ENCODE peak calls at places on chromosomes 13 and 19, in ten cellular contexts. L is tibial artery; J is psoas muscle; P is AG04449; V is AG04450; T is cardiac muscle cell; I is transverse colon; F is CD4-positive, alpha-beta memory T cell; M is WERI-Rb-1; H is suprapubic skin. N is an unnamed sample.

GRCh38 chr19:48878219-48879024 is 6.2 kb downstream of the PPP1R15A start:
- DNase-seq in L (peak), J (no peak), P (no peak), V (no peak), T (no peak), I (no peak), F (peak), M (no peak), H (no peak), N (peak)

GRCh38 chr19:29715695-29716581 is 877 bp upstream of the C19orf12 start:
- DNase-seq in L (no peak), J (no peak), P (no peak), V (no peak), T (no peak), I (peak), F (peak), M (no peak), H (no peak), N (no peak)

GRCh38 chr19:45164577-45165335 is 4.0 kb upstream of the NKPD1 start:
- DNase-seq in L (no peak), J (peak), P (peak), V (no peak), T (peak), I (peak), F (peak), M (peak), H (no peak), N (peak)

GRCh38 chr19:956747-957451 is 27.2 kb upstream of the WDR18 start:
- DNase-seq in L (no peak), J (no peak), P (no peak), V (no peak), T (peak), I (no peak), F (no peak), M (no peak), H (no peak), N (no peak)

GRCh38 chr19:14479985-14480694 is 5.0 kb upstream of the PTGER1 start:
- DNase-seq in L (no peak), J (peak), P (no peak), V (no peak), T (peak), I (no peak), F (peak), M (peak), H (no peak), N (peak)

GRCh38 chr19:39078436-39079200 is 5.5 kb upstream of the ACP7 start:
- DNase-seq in L (no peak), J (no peak), P (peak), V (peak), T (no peak), I (no peak), F (no peak), M (no peak), H (no peak), N (no peak)

GRCh38 chr19:42092350-42092749 is 16.4 kb downstream of the ZNF574 start:
- DNase-seq in L (no peak), J (no peak), P (no peak), V (no peak), T (no peak), I (peak), F (peak), M (peak), H (no peak), N (no peak)

GRCh38 chr13:54958781-54959180 is 1930.2 kb downstream of the OLFM4 start:
- DNase-seq in L (no peak), J (no peak), P (no peak), V (no peak), T (no peak), I (no peak), F (no peak), M (no peak), H (no peak), N (no peak)

GRCh38 chr13:66896933-66897332 is 333.2 kb downstream of the PCDH9 start:
- DNase-seq in L (no peak), J (no peak), P (no peak), V (no peak), T (no peak), I (no peak), F (no peak), M (no peak), H (no peak), N (no peak)

GRCh38 chr19:3983936-3984583 is 1.2 kb downstream of the EEF2 start:
- DNase-seq in L (no peak), J (peak), P (no peak), V (no peak), T (no peak), I (peak), F (peak), M (no peak), H (no peak), N (no peak)

GRCh38 chr13:49303533-49304252 is 56.0 kb downstream of the CDADC1 start:
- DNase-seq in L (peak), J (peak), P (no peak), V (no peak), T (no peak), I (no peak), F (no peak), M (no peak), H (no peak), N (no peak)

GRCh38 chr19:8401981-8402411 is 11.1 kb upstream of the MARCHF2 start:
- DNase-seq in L (no peak), J (no peak), P (no peak), V (no peak), T (no peak), I (no peak), F (no peak), M (no peak), H (no peak), N (no peak)

GRCh38 chr13:71578048-71578447 is 289.0 kb downstream of the DACH1 start:
- DNase-seq in L (no peak), J (no peak), P (no peak), V (no peak), T (no peak), I (no peak), F (no peak), M (no peak), H (no peak), N (no peak)

GRCh38 chr13:44013666-44014291 is 134.1 kb downstream of the LACC1 start:
- DNase-seq in L (no peak), J (no peak), P (peak), V (peak), T (no peak), I (no peak), F (no peak), M (no peak), H (no peak), N (peak)

GRCh38 chr13:26810095-26810494 is 49.5 kb upstream of the GPR12 start:
- DNase-seq in L (no peak), J (no peak), P (no peak), V (no peak), T (no peak), I (no peak), F (no peak), M (no peak), H (no peak), N (no peak)

GRCh38 chr13:43242040-43242439 is 218.7 kb downstream of the DNAJC15 start:
- DNase-seq in L (no peak), J (no peak), P (no peak), V (no peak), T (no peak), I (no peak), F (no peak), M (no peak), H (no peak), N (no peak)

GRCh38 chr19:14553939-14554243 is 18.0 kb downstream of the NDUFB7 start:
- DNase-seq in L (no peak), J (no peak), P (no peak), V (no peak), T (no peak), I (no peak), F (no peak), M (no peak), H (no peak), N (no peak)

GRCh38 chr19:53467503-53468262 is at the start of gene ZNF813:
- DNase-seq in L (peak), J (peak), P (peak), V (peak), T (peak), I (peak), F (peak), M (peak), H (peak), N (peak)

GRCh38 chr19:8001995-8002849 is 3.2 kb downstream of the ELAVL1 start:
- DNase-seq in L (peak), J (peak), P (peak), V (peak), T (peak), I (peak), F (peak), M (peak), H (peak), N (peak)

GRCh38 chr19:13978306-13978705 is 26.0 kb downstream of the DCAF15 start:
- DNase-seq in L (peak), J (peak), P (no peak), V (no peak), T (peak), I (peak), F (no peak), M (peak), H (peak), N (peak)

GRCh38 chr13:101127741-101128353 is 288.5 kb downstream of the NALCN start:
- DNase-seq in L (no peak), J (no peak), P (no peak), V (peak), T (peak), I (no peak), F (peak), M (peak), H (no peak), N (no peak)

GRCh38 chr19:2164020-2164988 is 571 bp downstream of the DOT1L start:
- DNase-seq in L (no peak), J (no peak), P (no peak), V (no peak), T (peak), I (no peak), F (no peak), M (no peak), H (peak), N (no peak)

GRCh38 chr13:50230365-50230978 is 215.2 kb downstream of the KCNRG start:
- DNase-seq in L (no peak), J (no peak), P (no peak), V (no peak), T (no peak), I (no peak), F (peak), M (no peak), H (no peak), N (no peak)

GRCh38 chr19:35673121-35673804 is 6.9 kb downstream of the UPK1A start:
- DNase-seq in L (no peak), J (peak), P (no peak), V (no peak), T (peak), I (peak), F (peak), M (no peak), H (no peak), N (no peak)

GRCh38 chr13:64428196-64428595 is 2801.9 kb downstream of the PCDH9 start:
- DNase-seq in L (no peak), J (no peak), P (no peak), V (peak), T (no peak), I (no peak), F (no peak), M (peak), H (no peak), N (no peak)

GRCh38 chr19:1168562-1168873 is 5.5 kb downstream of the SBNO2 start:
- DNase-seq in L (no peak), J (no peak), P (no peak), V (no peak), T (no peak), I (no peak), F (no peak), M (no peak), H (no peak), N (no peak)

GRCh38 chr13:48043789-48044503 is 6.4 kb downstream of the NUDT15 start:
- DNase-seq in L (no peak), J (no peak), P (peak), V (peak), T (no peak), I (no peak), F (peak), M (no peak), H (no peak), N (no peak)

GRCh38 chr19:1863308-1863637 is at the start of gene KLF16:
- DNase-seq in L (no peak), J (no peak), P (no peak), V (no peak), T (no peak), I (no peak), F (no peak), M (no peak), H (no peak), N (no peak)

GRCh38 chr13:50629497-50629896 is 214.0 kb downstream of the DLEU7 start:
- DNase-seq in L (no peak), J (no peak), P (no peak), V (no peak), T (no peak), I (no peak), F (no peak), M (no peak), H (no peak), N (no peak)

GRCh38 chr19:39196860-39197562 is at the start of gene NCCRP1:
- DNase-seq in L (no peak), J (no peak), P (no peak), V (no peak), T (peak), I (no peak), F (no peak), M (peak), H (no peak), N (no peak)

GRCh38 chr19:3443840-3444694 is 36.3 kb downstream of the SMIM24 start:
- DNase-seq in L (no peak), J (no peak), P (no peak), V (no peak), T (peak), I (no peak), F (no peak), M (no peak), H (no peak), N (peak)

GRCh38 chr19:9644472-9644871 is 23.4 kb upstream of the ZNF561 start:
- DNase-seq in L (no peak), J (no peak), P (no peak), V (no peak), T (no peak), I (no peak), F (no peak), M (peak), H (no peak), N (no peak)

GRCh38 chr19:37990362-37990761 is 83.4 kb downstream of the SIPA1L3 start:
- DNase-seq in L (no peak), J (no peak), P (no peak), V (no peak), T (no peak), I (no peak), F (no peak), M (no peak), H (no peak), N (no peak)

GRCh38 chr13:45413826-45414312 is 4.3 kb downstream of the SLC25A30 start:
- DNase-seq in L (no peak), J (no peak), P (no peak), V (no peak), T (no peak), I (no peak), F (no peak), M (no peak), H (no peak), N (no peak)

GRCh38 chr13:113220141-113220598 is 10.8 kb downstream of the CUL4A start:
- DNase-seq in L (no peak), J (no peak), P (no peak), V (no peak), T (no peak), I (peak), F (no peak), M (no peak), H (no peak), N (no peak)

DNA sequence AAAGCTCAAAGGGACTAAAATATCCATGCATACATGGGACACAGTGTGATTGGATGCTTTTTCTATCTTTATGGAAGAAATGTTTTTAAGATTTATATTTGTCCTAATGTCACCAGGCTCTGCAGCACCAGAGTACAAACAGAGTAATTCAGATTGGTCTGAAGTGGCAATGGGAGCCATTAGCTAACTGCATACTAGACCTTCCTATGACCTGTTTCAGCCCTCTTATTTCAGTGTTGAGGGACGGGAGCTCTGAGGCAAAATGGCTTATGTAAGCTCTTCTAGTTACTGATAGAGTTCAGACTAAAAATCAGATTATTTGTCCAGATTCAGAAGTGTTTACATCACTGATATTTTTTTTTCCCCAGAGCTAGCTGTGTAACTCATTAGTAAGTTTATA is 4.9 kb downstream of the SLAIN1 start:
- DNase-seq in L (no peak), J (no peak), P (no peak), V (no peak), T (no peak), I (no peak), F (no peak), M (no peak), H (no peak), N (no peak)
- H3K4me3 ChIP-seq in L (no peak), J (no peak), P (no peak), V (no peak), T (no peak), I (no peak), F (no peak), M (no peak), H (no peak), N (no peak)

GRCh38 chr19:51140441-51140840 is 1.7 kb upstream of the SIGLEC7 start:
- DNase-seq in L (no peak), J (no peak), P (no peak), V (no peak), T (no peak), I (no peak), F (no peak), M (no peak), H (no peak), N (no peak)
- H3K4me3 ChIP-seq in L (no peak), J (no peak), P (no peak), V (no peak), T (no peak), I (no peak), F (no peak), M (no peak), H (no peak), N (no peak)

GRCh38 chr13:31223215-31223614 is 23.4 kb downstream of the B3GLCT start:
- DNase-seq in L (no peak), J (no peak), P (no peak), V (no peak), T (no peak), I (no peak), F (no peak), M (no peak), H (no peak), N (no peak)
- H3K4me3 ChIP-seq in L (no peak), J (no peak), P (no peak), V (no peak), T (no peak), I (no peak), F (no peak), M (no peak), H (no peak), N (no peak)

GRCh38 chr13:25135896-25136295 is 36.2 kb downstream of the AMER2 start:
- DNase-seq in L (no peak), J (no peak), P (no peak), V (no peak), T (no peak), I (no peak), F (no peak), M (no peak), H (no peak), N (no peak)

GRCh38 chr13:25137624-25137892 is 34.5 kb downstream of the AMER2 start:
- DNase-seq in L (no peak), J (no peak), P (no peak), V (no peak), T (no peak), I (no peak), F (no peak), M (no peak), H (no peak), N (no peak)

GRCh38 chr13:25132984-25133383 is 37.0 kb downstream of the PABPC3 start:
- DNase-seq in L (no peak), J (no peak), P (no peak), V (no peak), T (no peak), I (no peak), F (no peak), M (no peak), H (no peak), N (no peak)

GRCh38 chr13:25141042-25141441 is 31.0 kb downstream of the AMER2 start:
- DNase-seq in L (no peak), J (no peak), P (no peak), V (no peak), T (no peak), I (no peak), F (no peak), M (no peak), H (no peak), N (no peak)

GRCh38 chr13:25136872-25137623 is 35.0 kb downstream of the AMER2 start:
- DNase-seq in L (no peak), J (no peak), P (no peak), V (no peak), T (no peak), I (no peak), F (no peak), M (no peak), H (no peak), N (no peak)
- H3K4me3 ChIP-seq in L (no peak), J (no peak), P (no peak), V (no peak), T (no peak), I (no peak), F (no peak), M (no peak), H (no peak), N (no peak)

GRCh38 chr13:110713981-110714797 is 689 bp downstream of the ING1 start:
- DNase-seq in L (peak), J (peak), P (no peak), V (no peak), T (peak), I (peak), F (peak), M (peak), H (no peak), N (peak)

GRCh38 chr13:110712849-110713641 is 455 bp upstream of the ING1 start:
- DNase-seq in L (peak), J (peak), P (peak), V (peak), T (peak), I (peak), F (peak), M (peak), H (peak), N (peak)

GRCh38 chr13:110713642-110713952 is at the start of gene ING1:
- DNase-seq in L (no peak), J (no peak), P (no peak), V (no peak), T (no peak), I (no peak), F (no peak), M (peak), H (no peak), N (no peak)

GRCh38 chr13:110712081-110712848 is 1.2 kb upstream of the ING1 start:
- DNase-seq in L (peak), J (peak), P (no peak), V (peak), T (peak), I (peak), F (peak), M (peak), H (peak), N (peak)

GRCh38 chr13:110711778-110712070 is 1.8 kb upstream of the ING1 start:
- DNase-seq in L (no peak), J (no peak), P (no peak), V (no peak), T (no peak), I (no peak), F (no peak), M (peak), H (no peak), N (no peak)
- H3K4me3 ChIP-seq in L (peak), J (peak), P (peak), V (peak), T (peak), I (peak), F (peak), M (peak), H (peak), N (peak)

DNA sequence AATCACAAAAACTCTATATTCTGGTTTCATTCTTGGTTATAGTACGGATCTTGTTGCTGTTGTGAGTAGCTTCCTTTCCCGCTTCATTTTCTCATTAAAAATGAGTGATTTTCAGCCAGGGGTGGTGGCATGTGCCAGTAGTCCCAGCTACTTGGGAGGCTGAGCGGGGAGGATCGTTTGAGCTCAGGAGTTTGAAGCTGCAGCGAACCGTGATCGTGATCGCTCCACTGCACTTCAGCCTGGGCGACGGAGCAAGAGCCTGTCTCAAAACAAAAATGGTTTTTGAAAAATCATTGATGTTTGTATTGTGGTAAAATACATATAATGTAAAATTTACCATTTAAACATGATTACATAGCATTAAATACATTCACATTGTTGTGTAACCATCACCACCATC is 71.6 kb upstream of the TM9SF2 start:
- DNase-seq in L (no peak), J (no peak), P (no peak), V (no peak), T (no peak), I (no peak), F (no peak), M (peak), H (no peak), N (no peak)
- H3K4me3 ChIP-seq in L (no peak), J (no peak), P (no peak), V (no peak), T (no peak), I (no peak), F (no peak), M (no peak), H (no peak), N (no peak)

GRCh38 chr19:19201697-19202630 is 1.2 kb downstream of the NR2C2AP start:
- DNase-seq in L (no peak), J (no peak), P (no peak), V (no peak), T (no peak), I (no peak), F (no peak), M (no peak), H (no peak), N (no peak)
- H3K4me3 ChIP-seq in L (peak), J (peak), P (peak), V (peak), T (no peak), I (peak), F (peak), M (peak), H (peak), N (peak)